ENCODE peak calls at places on chromosomes 16 and 17, in eight cellular contexts. One of them, this sample, is unnamed.

GRCh38 chr16:9844361-9844760 is 337.9 kb downstream of the GRIN2A start:
- DNase-seq in mesenchymal stem cell: no peak
- DNase-seq in endodermal cell: no peak
- DNase-seq in transverse colon: no peak
- DNase-seq in body of pancreas: no peak
- DNase-seq in MM.1S: no peak
- DNase-seq in upper lobe of right lung: no peak
- DNase-seq in tibial artery: no peak
- DNase-seq in this sample: no peak

GRCh38 chr16:49838639-49839461 is 17.1 kb downstream of the ZNF423 start:
- DNase-seq in mesenchymal stem cell: no peak
- DNase-seq in endodermal cell: peak; percentile 77
- DNase-seq in transverse colon: no peak
- DNase-seq in body of pancreas: no peak
- DNase-seq in MM.1S: no peak
- DNase-seq in upper lobe of right lung: no peak
- DNase-seq in tibial artery: no peak
- DNase-seq in this sample: no peak

GRCh38 chr16:1333149-1333812 is at the start of gene BAIAP3:
- DNase-seq in mesenchymal stem cell: peak; percentile 44
- DNase-seq in endodermal cell: peak; percentile 87
- DNase-seq in transverse colon: peak; percentile 64
- DNase-seq in body of pancreas: peak; percentile 52
- DNase-seq in MM.1S: no peak
- DNase-seq in upper lobe of right lung: no peak
- DNase-seq in tibial artery: no peak
- DNase-seq in this sample: peak; percentile 73

GRCh38 chr16:57826706-57827625 is 24.7 kb upstream of the KIFC3 start:
- DNase-seq in mesenchymal stem cell: no peak
- DNase-seq in endodermal cell: no peak
- DNase-seq in transverse colon: no peak
- DNase-seq in body of pancreas: peak; percentile 82
- DNase-seq in MM.1S: no peak
- DNase-seq in upper lobe of right lung: no peak
- DNase-seq in tibial artery: no peak
- DNase-seq in this sample: peak; percentile 65

GRCh38 chr17:3029213-3029913 is 34.0 kb downstream of the OR1D5 start:
- DNase-seq in mesenchymal stem cell: no peak
- DNase-seq in endodermal cell: peak; percentile 38
- DNase-seq in transverse colon: no peak
- DNase-seq in body of pancreas: no peak
- DNase-seq in MM.1S: no peak
- DNase-seq in upper lobe of right lung: peak; percentile 25
- DNase-seq in tibial artery: peak; percentile 12
- DNase-seq in this sample: no peak

GRCh38 chr16:70160388-70160787 is 13.2 kb upstream of the CLEC18C start:
- DNase-seq in mesenchymal stem cell: no peak
- DNase-seq in endodermal cell: no peak
- DNase-seq in transverse colon: no peak
- DNase-seq in body of pancreas: no peak
- DNase-seq in MM.1S: no peak
- DNase-seq in upper lobe of right lung: no peak
- DNase-seq in tibial artery: no peak
- DNase-seq in this sample: no peak

GRCh38 chr17:78040561-78041400 is 82.3 kb downstream of the TNRC6C start:
- DNase-seq in mesenchymal stem cell: no peak
- DNase-seq in endodermal cell: peak; percentile 75
- DNase-seq in transverse colon: peak; percentile 41
- DNase-seq in body of pancreas: peak; percentile 23
- DNase-seq in MM.1S: no peak
- DNase-seq in upper lobe of right lung: peak; percentile 85
- DNase-seq in tibial artery: peak; percentile 57
- DNase-seq in this sample: peak; percentile 40

GRCh38 chr17:7314719-7315569 is at the start of gene GPS2:
- DNase-seq in mesenchymal stem cell: peak; percentile 80
- DNase-seq in endodermal cell: peak; percentile 98
- DNase-seq in transverse colon: peak; percentile 96
- DNase-seq in body of pancreas: peak; percentile 94
- DNase-seq in MM.1S: peak; percentile 93
- DNase-seq in upper lobe of right lung: peak; percentile 97
- DNase-seq in tibial artery: peak; percentile 91
- DNase-seq in this sample: peak; percentile 93

GRCh38 chr16:86011532-86011931 is 112.6 kb downstream of the IRF8 start:
- DNase-seq in mesenchymal stem cell: no peak
- DNase-seq in endodermal cell: peak; percentile 22
- DNase-seq in transverse colon: no peak
- DNase-seq in body of pancreas: no peak
- DNase-seq in MM.1S: no peak
- DNase-seq in upper lobe of right lung: no peak
- DNase-seq in tibial artery: no peak
- DNase-seq in this sample: no peak

GRCh38 chr17:6495450-6496115 is 51.3 kb downstream of the PIMREG start:
- DNase-seq in mesenchymal stem cell: no peak
- DNase-seq in endodermal cell: peak; percentile 62
- DNase-seq in transverse colon: no peak
- DNase-seq in body of pancreas: no peak
- DNase-seq in MM.1S: no peak
- DNase-seq in upper lobe of right lung: peak; percentile 40
- DNase-seq in tibial artery: no peak
- DNase-seq in this sample: no peak

GRCh38 chr16:62913924-62914323 is 877.7 kb upstream of the CDH8 start:
- DNase-seq in mesenchymal stem cell: no peak
- DNase-seq in endodermal cell: no peak
- DNase-seq in transverse colon: no peak
- DNase-seq in body of pancreas: no peak
- DNase-seq in MM.1S: no peak
- DNase-seq in upper lobe of right lung: no peak
- DNase-seq in tibial artery: no peak
- DNase-seq in this sample: no peak

GRCh38 chr17:61511480-61512182 is 59.4 kb downstream of the TBX4 start:
- DNase-seq in mesenchymal stem cell: no peak
- DNase-seq in endodermal cell: no peak
- DNase-seq in transverse colon: no peak
- DNase-seq in body of pancreas: no peak
- DNase-seq in MM.1S: no peak
- DNase-seq in upper lobe of right lung: no peak
- DNase-seq in tibial artery: no peak
- DNase-seq in this sample: no peak

GRCh38 chr17:42566873-42567573 is at the start of gene MLX:
- DNase-seq in mesenchymal stem cell: peak; percentile 89
- DNase-seq in endodermal cell: peak; percentile 98
- DNase-seq in transverse colon: peak; percentile 96
- DNase-seq in body of pancreas: peak; percentile 97
- DNase-seq in MM.1S: peak; percentile 93
- DNase-seq in upper lobe of right lung: peak; percentile 98
- DNase-seq in tibial artery: peak; percentile 92
- DNase-seq in this sample: peak; percentile 97

GRCh38 chr17:42563950-42564349 is 2.0 kb downstream of the COASY start:
- DNase-seq in mesenchymal stem cell: no peak
- DNase-seq in endodermal cell: no peak
- DNase-seq in transverse colon: no peak
- DNase-seq in body of pancreas: no peak
- DNase-seq in MM.1S: no peak
- DNase-seq in upper lobe of right lung: no peak
- DNase-seq in tibial artery: no peak
- DNase-seq in this sample: no peak

GRCh38 chr17:42564815-42565522 is 1.9 kb upstream of the MLX start:
- DNase-seq in mesenchymal stem cell: no peak
- DNase-seq in endodermal cell: no peak
- DNase-seq in transverse colon: no peak
- DNase-seq in body of pancreas: no peak
- DNase-seq in MM.1S: no peak
- DNase-seq in upper lobe of right lung: no peak
- DNase-seq in tibial artery: no peak
- DNase-seq in this sample: no peak

GRCh38 chr17:42566215-42566872 is 556 bp upstream of the MLX start:
- DNase-seq in mesenchymal stem cell: no peak
- DNase-seq in endodermal cell: no peak
- DNase-seq in transverse colon: peak; percentile 34
- DNase-seq in body of pancreas: no peak
- DNase-seq in MM.1S: no peak
- DNase-seq in upper lobe of right lung: no peak
- DNase-seq in tibial artery: no peak
- DNase-seq in this sample: no peak

DNA sequence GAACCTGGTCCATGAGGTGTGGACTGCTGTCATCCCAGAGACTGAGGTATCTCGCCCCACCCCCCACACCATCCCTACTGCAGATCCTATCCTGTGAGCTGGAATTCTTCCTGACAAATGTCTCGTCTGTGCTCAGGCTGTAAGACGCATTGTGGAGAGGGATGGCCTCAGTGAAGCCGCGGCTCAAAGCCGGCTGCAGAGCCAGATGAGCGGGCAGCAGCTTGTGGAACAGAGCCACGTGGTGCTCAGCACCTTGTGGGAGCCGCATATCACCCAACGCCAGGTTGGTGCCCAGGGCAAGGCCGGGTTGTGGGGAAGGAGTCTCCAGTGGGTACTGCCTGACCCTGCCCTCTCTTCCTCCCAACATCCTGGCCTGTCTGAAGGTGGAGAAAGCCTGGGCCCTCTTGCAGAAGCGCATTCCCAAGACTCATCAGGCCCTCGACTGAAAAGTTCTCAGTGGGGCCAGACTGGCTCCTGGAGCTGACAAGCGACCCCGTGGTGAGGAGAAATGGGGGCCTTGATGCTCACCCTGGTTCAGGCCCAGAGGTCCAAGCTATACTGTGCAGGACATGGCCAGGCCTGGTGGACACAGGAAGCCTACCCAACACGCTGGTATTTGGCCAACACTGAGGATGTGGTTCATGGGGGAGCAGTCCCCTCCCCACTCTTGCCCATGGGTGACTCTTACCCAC is 1.2 kb upstream of the MLX start:
- DNase-seq in mesenchymal stem cell: no peak
- DNase-seq in endodermal cell: no peak
- DNase-seq in transverse colon: no peak
- DNase-seq in body of pancreas: no peak
- DNase-seq in MM.1S: no peak
- DNase-seq in upper lobe of right lung: no peak
- DNase-seq in tibial artery: no peak
- DNase-seq in this sample: no peak
- H3K4me1 ChIP-seq in mesenchymal stem cell: peaks cover 49% of the 10 kb centered on the region
- H3K4me1 ChIP-seq in endodermal cell: peaks cover 4% of the 10 kb centered on the region
- H3K4me1 ChIP-seq in transverse colon: peaks cover 44% of the 10 kb centered on the region
- H3K4me1 ChIP-seq in body of pancreas: peaks cover 64% of the 10 kb centered on the region
- H3K4me1 ChIP-seq in MM.1S: peaks cover 17% of the 10 kb centered on the region
- H3K4me1 ChIP-seq in upper lobe of right lung: peaks cover 50% of the 10 kb centered on the region
- H3K4me1 ChIP-seq in tibial artery: peaks cover 66% of the 10 kb centered on the region
- H3K4me1 ChIP-seq in this sample: peaks cover 43% of the 10 kb centered on the region

DNA sequence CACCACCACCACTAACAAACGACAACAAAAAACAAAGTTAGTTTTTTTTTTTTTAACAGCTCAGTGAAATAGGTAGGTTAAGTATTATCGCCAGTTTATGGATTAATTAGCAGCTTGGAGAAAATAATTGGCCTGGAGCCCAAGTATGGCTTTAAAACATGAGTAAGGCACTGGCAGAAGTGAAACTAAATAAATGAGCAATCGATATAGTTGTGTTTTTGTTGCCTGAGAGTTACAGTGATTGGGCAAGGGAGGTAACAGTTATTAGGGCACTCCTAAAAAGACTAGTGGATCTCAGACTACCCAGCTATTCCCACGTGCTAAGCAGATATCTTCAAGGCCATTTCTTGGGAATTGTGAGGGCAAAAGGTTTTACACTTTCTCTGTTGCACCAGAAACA is 2.4 kb downstream of the MLKL start:
- DNase-seq in mesenchymal stem cell: peak; percentile 38
- DNase-seq in endodermal cell: no peak
- DNase-seq in transverse colon: no peak
- DNase-seq in body of pancreas: no peak
- DNase-seq in MM.1S: no peak
- DNase-seq in upper lobe of right lung: no peak
- DNase-seq in tibial artery: no peak
- DNase-seq in this sample: no peak
- H3K27ac ChIP-seq in mesenchymal stem cell: no peak overlapping the region
- H3K27ac ChIP-seq in endodermal cell: no peak overlapping the region
- H3K27ac ChIP-seq in transverse colon: peak overlapping the region; percentile 21
- H3K27ac ChIP-seq in body of pancreas: no peak overlapping the region
- H3K27ac ChIP-seq in MM.1S: no peak overlapping the region
- H3K27ac ChIP-seq in upper lobe of right lung: no peak overlapping the region
- H3K27ac ChIP-seq in tibial artery: no peak overlapping the region
- H3K27ac ChIP-seq in this sample: no peak overlapping the region

DNA sequence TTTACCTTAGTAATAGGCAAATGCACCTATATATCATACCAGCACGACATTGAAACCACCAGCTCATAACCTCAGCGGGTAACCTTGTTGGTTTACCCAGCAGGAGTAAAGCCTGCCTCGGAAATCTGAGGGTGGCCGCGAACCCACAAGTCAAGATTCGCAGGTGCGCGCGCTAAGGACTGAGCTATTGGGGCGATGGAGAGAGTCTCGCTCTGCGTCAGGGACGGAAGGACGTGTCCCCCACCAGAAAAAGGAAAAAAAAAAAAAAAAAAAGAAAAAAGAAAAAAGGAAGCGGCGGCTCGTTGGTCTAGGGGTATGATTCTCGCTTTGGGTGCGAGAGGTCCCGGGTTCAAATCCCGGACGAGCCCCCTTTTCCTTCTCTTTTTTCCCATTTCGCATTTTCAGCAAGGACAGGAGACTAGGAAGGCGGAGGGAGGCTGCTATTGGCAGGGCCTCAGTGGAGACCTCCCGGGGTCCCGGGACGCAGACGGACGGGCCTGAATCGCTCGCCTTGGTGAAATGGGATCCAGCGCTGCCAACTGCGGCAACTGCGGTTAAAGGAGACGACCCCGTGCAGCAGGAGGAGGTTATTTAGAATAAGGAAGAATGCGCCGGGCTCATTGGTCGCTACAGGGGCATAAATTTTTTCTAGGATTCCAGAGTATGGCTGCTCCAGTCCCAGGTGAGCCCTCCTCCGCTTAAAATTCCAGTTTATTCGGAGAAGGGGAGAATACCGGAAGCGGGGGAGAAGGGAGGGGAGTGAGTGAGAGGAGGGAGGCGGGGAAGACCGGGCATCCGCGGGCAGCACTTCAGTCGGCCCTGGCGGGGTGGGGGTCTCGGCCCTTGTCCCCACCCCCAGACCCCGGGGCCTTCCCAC is at the start of gene OR1F1:
- DNase-seq in mesenchymal stem cell: peak; percentile 72
- DNase-seq in endodermal cell: peak; percentile 88
- DNase-seq in transverse colon: no peak
- DNase-seq in body of pancreas: no peak
- DNase-seq in MM.1S: peak; percentile 18
- DNase-seq in upper lobe of right lung: no peak
- DNase-seq in tibial artery: no peak
- DNase-seq in this sample: no peak
- H3K9me3 ChIP-seq in mesenchymal stem cell: no peaks in the 10 kb centered on the region
- H3K9me3 ChIP-seq in endodermal cell: no peaks in the 10 kb centered on the region
- H3K9me3 ChIP-seq in transverse colon: no peaks in the 10 kb centered on the region
- H3K9me3 ChIP-seq in body of pancreas: no peaks in the 10 kb centered on the region
- H3K9me3 ChIP-seq in MM.1S: no peaks in the 10 kb centered on the region
- H3K9me3 ChIP-seq in upper lobe of right lung: no peaks in the 10 kb centered on the region
- H3K9me3 ChIP-seq in tibial artery: no peaks in the 10 kb centered on the region
- H3K9me3 ChIP-seq in this sample: no peaks in the 10 kb centered on the region

GRCh38 chr16:87469186-87469585 is 23.6 kb downstream of the ZCCHC14 start:
- DNase-seq in mesenchymal stem cell: no peak
- DNase-seq in endodermal cell: no peak
- DNase-seq in transverse colon: no peak
- DNase-seq in body of pancreas: no peak
- DNase-seq in MM.1S: no peak
- DNase-seq in upper lobe of right lung: no peak
- DNase-seq in tibial artery: no peak
- DNase-seq in this sample: peak; percentile 31
- H3K4me1 ChIP-seq in mesenchymal stem cell: peaks cover 35% of the 10 kb centered on the region
- H3K4me1 ChIP-seq in endodermal cell: peaks cover 6% of the 10 kb centered on the region
- H3K4me1 ChIP-seq in transverse colon: peaks cover 49% of the 10 kb centered on the region
- H3K4me1 ChIP-seq in body of pancreas: peaks cover 38% of the 10 kb centered on the region
- H3K4me1 ChIP-seq in MM.1S: no peaks in the 10 kb centered on the region
- H3K4me1 ChIP-seq in upper lobe of right lung: peaks cover 35% of the 10 kb centered on the region
- H3K4me1 ChIP-seq in tibial artery: peaks cover 61% of the 10 kb centered on the region
- H3K4me1 ChIP-seq in this sample: peaks cover 72% of the 10 kb centered on the region

This sample was measured in adrenal gland.